ENCODE peak calls at places on chromosomes 13 and 19, in ten cellular contexts. O is hepatocyte, Q is esophagus muscularis mucosa, P is spleen, I is uterus, D is OCI-LY7, Z is astrocyte, H is mucosa of descending colon, K is heart right ventricle, N is upper lobe of left lung. E is an unnamed sample. For H3K4me1, the result is how much of the 10 kb centered on the place peaks cover.

GRCh38 chr19:7676376-7676775 is 514 bp upstream of the MCEMP1 start:
- DNase-seq in Z (no peak), I (no peak), K (no peak), P (peak), N (no peak), H (no peak), O (no peak), D (peak), Q (no peak), E (peak)

GRCh38 chr19:4472174-4472974 is at the start of gene HDGFL2:
- DNase-seq in H (peak), P (peak), O (no peak), N (peak), Z (no peak), Q (no peak), K (peak), I (no peak), D (no peak), E (no peak)

GRCh38 chr13:52459668-52460067 is 4.4 kb downstream of the CKAP2 start:
- DNase-seq in Z (peak), D (no peak), P (no peak), O (no peak), K (no peak), I (no peak), N (no peak), Q (no peak), H (no peak), E (no peak)

GRCh38 chr19:43731854-43732253 is 16.0 kb downstream of the IRGC start:
- DNase-seq in Q (no peak), O (no peak), I (no peak), N (no peak), H (no peak), P (no peak), Z (no peak), K (no peak), D (no peak), E (no peak)

GRCh38 chr19:44260343-44260681 is 626 bp downstream of the ZNF233 start:
- DNase-seq in H (no peak), N (no peak), I (no peak), Z (no peak), Q (no peak), K (no peak), D (no peak), P (no peak), O (peak), E (no peak)

GRCh38 chr13:74771964-74772363 is 637.8 kb upstream of the KLF12 start:
- DNase-seq in I (no peak), O (no peak), Q (no peak), N (no peak), H (no peak), P (no peak), D (no peak), Z (peak), K (no peak), E (no peak)

GRCh38 chr13:63554157-63554556 is 2138.5 kb upstream of the PCDH20 start:
- DNase-seq in Z (no peak), O (no peak), K (no peak), H (no peak), D (no peak), Q (no peak), N (no peak), I (no peak), P (no peak), E (no peak)

GRCh38 chr19:8663920-8664670 is 33.7 kb downstream of the NFILZ start:
- DNase-seq in P (no peak), I (no peak), O (no peak), N (peak), H (peak), Q (no peak), K (no peak), Z (no peak), D (peak), E (no peak)

GRCh38 chr13:22793598-22794134 is 387.1 kb upstream of the SGCG start:
- DNase-seq in N (no peak), Z (peak), Q (no peak), K (no peak), O (peak), H (no peak), D (no peak), I (no peak), P (no peak), E (no peak)

GRCh38 chr19:33226550-33227241 is 1.0 kb upstream of the SLC7A10 start:
- DNase-seq in I (no peak), D (no peak), P (no peak), N (peak), Z (no peak), H (no peak), O (peak), K (peak), Q (no peak), E (peak)

GRCh38 chr13:110593430-110594130 is 21.8 kb upstream of the NAXD start:
- DNase-seq in Z (peak), K (no peak), P (no peak), H (no peak), D (peak), O (peak), I (no peak), Q (no peak), N (no peak), E (peak)

GRCh38 chr13:112445411-112446271 is 69.5 kb downstream of the SPACA7 start:
- DNase-seq in H (no peak), O (no peak), Z (no peak), I (no peak), Q (no peak), K (no peak), P (peak), D (no peak), N (no peak), E (no peak)

GRCh38 chr13:103394670-103395069 is 328.5 kb upstream of the SLC10A2 start:
- DNase-seq in O (no peak), Q (no peak), I (no peak), D (no peak), K (no peak), H (no peak), P (no peak), Z (no peak), N (no peak), E (no peak)

GRCh38 chr13:74573654-74574053 is 439.4 kb upstream of the KLF12 start:
- DNase-seq in N (peak), H (no peak), Q (no peak), P (no peak), O (no peak), Z (no peak), D (no peak), K (peak), I (no peak), E (no peak)

GRCh38 chr13:95870421-95870820 is 182.8 kb downstream of the UGGT2 start:
- DNase-seq in Q (no peak), N (no peak), O (no peak), H (no peak), I (no peak), Z (no peak), P (no peak), D (no peak), K (no peak), E (no peak)

GRCh38 chr13:75489502-75490263 is 7.7 kb upstream of the TBC1D4 start:
- DNase-seq in Q (no peak), D (no peak), P (no peak), O (peak), H (no peak), N (no peak), Z (peak), K (no peak), I (no peak), E (peak)

GRCh38 chr19:7595466-7596133 is at the start of gene CAMSAP3:
- DNase-seq in O (peak), Z (no peak), K (no peak), P (no peak), I (no peak), N (peak), Q (no peak), D (peak), H (peak), E (peak)

GRCh38 chr19:49524812-49525455 is 2.9 kb upstream of the RCN3 start:
- DNase-seq in H (no peak), D (no peak), P (peak), O (no peak), K (no peak), N (peak), Z (no peak), I (no peak), Q (no peak), E (no peak)

DNA sequence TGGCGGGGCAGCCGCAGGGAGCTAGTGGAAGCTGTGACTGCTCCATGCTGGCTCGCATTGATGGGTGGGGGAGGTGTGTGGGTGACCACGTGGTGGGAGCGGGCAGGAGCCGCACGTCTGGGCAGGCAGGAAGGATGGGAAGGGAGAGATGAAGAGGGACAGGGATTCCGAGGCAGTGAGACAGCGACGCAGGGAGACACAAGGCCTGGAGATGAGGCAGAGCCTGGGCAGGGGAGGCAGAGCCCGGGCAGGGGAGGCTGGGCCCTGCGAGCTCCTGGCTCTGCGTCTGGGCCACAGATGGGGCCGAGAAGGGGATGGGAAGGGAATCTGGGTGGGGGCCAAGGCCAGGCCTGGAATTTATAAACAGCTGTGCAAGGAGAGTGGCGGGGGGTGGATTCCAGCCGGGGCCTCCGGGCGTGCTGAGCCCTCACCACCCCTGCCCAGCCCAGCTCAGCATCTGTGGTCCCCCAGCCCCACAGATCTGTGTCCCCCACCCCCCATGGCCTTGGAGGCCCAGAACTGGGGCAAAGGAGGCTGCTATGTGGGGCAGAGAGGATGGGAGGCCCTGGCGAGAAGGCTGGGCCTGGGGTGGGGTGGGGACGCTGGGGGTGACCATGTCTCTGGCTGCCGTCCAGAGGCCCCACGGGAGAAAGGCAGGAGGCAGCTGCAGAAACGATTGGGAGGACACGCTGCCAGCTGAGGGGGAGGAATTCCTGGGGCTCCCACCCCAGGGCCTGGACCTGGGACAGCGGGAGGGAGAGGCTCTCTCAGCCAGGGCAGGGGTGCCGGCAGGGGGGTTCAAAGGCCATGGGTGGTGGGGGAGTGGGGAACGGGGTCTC is 6.0 kb downstream of the EHD2 start:
- DNase-seq in P (peak), O (peak), I (peak), Q (peak), H (peak), Z (peak), K (peak), D (no peak), N (peak), E (peak)
- H3K4me3 ChIP-seq in P (no peak), O (no peak), I (peak), Q (peak), H (no peak), Z (peak), K (peak), D (no peak), N (no peak), E (no peak)

DNA sequence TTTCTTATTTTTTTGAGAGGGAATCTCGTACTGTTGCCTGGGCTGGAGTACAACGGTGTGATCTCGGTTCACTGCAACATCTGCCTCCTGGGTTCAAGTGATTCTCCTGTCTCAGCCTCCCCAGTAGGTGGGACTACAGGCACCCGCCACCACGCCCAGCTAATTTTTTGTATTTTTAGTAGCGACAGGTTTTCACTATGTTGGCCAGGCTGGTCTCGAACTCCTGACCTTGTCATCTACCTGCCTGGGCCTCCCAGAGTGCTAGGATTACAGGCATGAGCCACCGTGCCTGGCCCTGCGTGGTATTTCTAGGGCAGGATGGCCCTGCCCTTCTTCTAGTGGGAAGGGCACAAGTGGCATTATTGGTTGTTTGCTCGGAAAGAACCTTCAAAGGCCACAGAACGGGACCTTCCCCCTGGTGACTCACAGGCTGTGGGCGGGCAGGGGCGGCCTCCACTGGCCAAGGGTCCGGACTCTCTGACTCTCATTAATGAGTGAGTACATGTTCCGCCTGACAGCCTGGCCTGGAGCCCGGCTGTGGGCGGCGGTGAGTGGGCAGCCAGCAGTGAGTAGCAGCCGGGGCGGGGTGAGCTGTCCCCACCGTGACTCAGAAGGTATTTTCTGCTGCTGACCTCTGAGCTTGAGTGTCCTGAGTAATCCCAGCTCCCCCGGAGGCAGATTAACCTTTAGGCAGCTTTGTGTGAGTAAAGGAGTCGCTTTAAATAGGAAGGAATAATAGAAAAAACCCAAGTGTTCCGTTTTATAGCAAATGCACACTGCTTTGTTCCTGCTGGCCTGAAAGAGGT is 5.1 kb downstream of the DOT1L start:
- DNase-seq in H (peak), Z (peak), I (peak), K (peak), N (peak), Q (peak), O (peak), P (peak), D (no peak), E (peak)
- H3K4me1 ChIP-seq in H (half or more), Z (half or more), I (under half), K (half or more), N (half or more), Q (half or more), O (half or more), P (half or more), D (half or more), E (half or more)

DNA sequence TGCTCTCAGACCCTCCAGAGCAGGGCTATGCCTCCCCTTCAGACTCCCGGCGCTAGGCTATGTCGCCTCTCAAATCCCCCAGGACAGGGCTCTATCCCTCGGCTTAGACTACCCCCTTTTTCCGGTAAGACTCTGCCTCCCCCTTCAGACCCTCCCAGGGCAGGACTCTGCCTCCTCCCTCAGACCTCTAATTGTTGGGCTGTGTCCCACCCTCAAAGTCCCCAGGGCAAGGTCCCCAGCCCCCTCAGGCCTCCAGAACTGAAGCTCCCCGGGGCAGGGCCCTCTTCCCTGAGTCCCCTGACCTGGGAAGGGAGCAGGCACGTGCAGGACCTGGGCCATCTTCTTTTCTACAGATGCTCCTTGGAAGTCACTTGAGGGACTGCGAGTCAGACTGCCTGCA is 3.2 kb downstream of the KANK2 start:
- DNase-seq in H (no peak), O (no peak), I (no peak), N (no peak), P (no peak), Q (no peak), Z (no peak), K (no peak), D (no peak), E (no peak)
- H3K4me3 ChIP-seq in H (no peak), O (no peak), I (peak), N (peak), P (peak), Q (peak), Z (no peak), K (peak), D (peak), E (no peak)

GRCh38 chr19:6069268-6069771 is 41.0 kb downstream of the RFX2 start:
- DNase-seq in I (no peak), Z (no peak), O (no peak), D (no peak), Q (no peak), H (no peak), P (no peak), K (no peak), N (no peak), E (peak)

GRCh38 chr19:6066661-6067646 is 43.3 kb downstream of the RFX2 start:
- DNase-seq in P (no peak), I (peak), K (peak), H (peak), D (no peak), N (no peak), O (peak), Q (peak), Z (peak), E (peak)

GRCh38 chr19:6065685-6066365 is 44.5 kb downstream of the RFX2 start:
- DNase-seq in N (no peak), Q (no peak), I (peak), O (peak), D (no peak), H (no peak), P (no peak), K (peak), Z (peak), E (peak)

GRCh38 chr19:6068711-6069110 is 41.6 kb downstream of the RFX2 start:
- DNase-seq in D (no peak), O (no peak), Q (peak), I (no peak), H (no peak), Z (no peak), N (no peak), P (no peak), K (no peak), E (no peak)

DNA sequence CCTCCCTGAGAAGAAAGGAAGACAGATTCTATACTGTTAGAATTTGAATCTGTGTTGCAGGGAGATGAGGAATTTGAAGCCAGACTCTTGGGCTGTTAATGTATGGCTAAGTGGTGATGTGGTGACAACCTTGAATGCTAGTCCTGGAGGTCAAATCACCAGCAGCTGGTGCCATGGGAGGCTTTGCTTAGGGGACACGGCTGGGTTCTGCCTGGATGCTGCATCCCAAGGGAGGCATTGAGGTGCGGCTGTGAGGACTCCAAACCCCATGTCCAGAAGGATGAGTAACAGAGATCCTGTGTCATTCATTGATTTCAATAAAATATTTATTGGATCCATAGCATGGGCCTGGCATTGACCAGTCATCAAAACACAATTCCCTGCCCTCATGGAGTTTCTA is 42.3 kb downstream of the RFX2 start:
- DNase-seq in I (no peak), P (no peak), Q (no peak), K (no peak), O (no peak), D (no peak), H (no peak), N (no peak), Z (no peak), E (no peak)
- H3K4me1 ChIP-seq in I (under half), P (under half), Q (half or more), K (under half), O (under half), D (under half), H (under half), N (half or more), Z (under half), E (under half)

GRCh38 chr19:1942078-1942933 is 1.3 kb downstream of the CSNK1G2 start:
- DNase-seq in Z (peak), Q (peak), N (peak), D (peak), O (peak), K (peak), P (peak), I (peak), H (peak), E (peak)

GRCh38 chr19:1944088-1944915 is 3.3 kb downstream of the CSNK1G2 start:
- DNase-seq in N (peak), I (no peak), O (no peak), P (no peak), Z (no peak), K (no peak), D (no peak), H (peak), Q (no peak), E (no peak)

GRCh38 chr19:1942934-1943555 is 2.1 kb downstream of the CSNK1G2 start:
- DNase-seq in I (no peak), Q (no peak), H (peak), D (peak), O (no peak), K (no peak), Z (no peak), P (no peak), N (no peak), E (no peak)

GRCh38 chr19:1944916-1945561 is 4.1 kb downstream of the CSNK1G2 start:
- DNase-seq in Z (no peak), I (no peak), O (no peak), N (peak), P (no peak), D (no peak), K (no peak), Q (no peak), H (no peak), E (no peak)

DNA sequence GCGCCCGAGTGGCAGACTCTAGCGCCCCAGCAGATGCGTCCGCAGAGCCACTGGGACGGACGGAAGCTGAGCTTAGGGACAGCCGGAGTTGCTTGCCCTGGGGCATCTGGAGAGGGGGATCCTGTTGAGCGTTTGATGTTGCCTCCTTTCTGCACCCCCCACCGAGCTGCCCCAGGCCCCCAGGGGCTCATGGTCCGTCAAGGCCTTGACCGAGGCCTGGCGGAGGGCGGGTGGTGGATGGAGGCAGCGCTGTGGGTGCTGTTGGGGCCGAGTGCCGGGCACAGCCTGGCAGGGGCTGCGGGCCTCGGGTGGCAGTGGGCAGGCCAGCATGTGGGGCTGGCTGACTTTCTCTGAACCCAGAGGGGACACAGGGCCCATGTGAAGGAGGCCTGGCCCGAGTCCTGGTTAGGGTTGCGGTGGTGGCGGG is 2.7 kb downstream of the CSNK1G2 start:
- DNase-seq in D (no peak), N (peak), K (no peak), Z (no peak), P (no peak), I (no peak), H (peak), Q (no peak), O (no peak), E (no peak)
- H3K4me3 ChIP-seq in D (peak), N (no peak), K (no peak), Z (no peak), P (peak), I (no peak), H (no peak), Q (no peak), O (no peak), E (no peak)

GRCh38 chr13:50119593-50119992 is 104.3 kb downstream of the KCNRG start:
- DNase-seq in P (no peak), O (no peak), Q (no peak), Z (no peak), I (no peak), N (no peak), D (no peak), H (no peak), K (no peak), E (no peak)
- H3K4me1 ChIP-seq in P (half or more), O (under half), Q (half or more), Z (under half), I (under half), N (half or more), D (under half), H (under half), K (under half), E (under half)

GRCh38 chr13:40595693-40596092 is 70.7 kb downstream of the FOXO1 start:
- DNase-seq in D (no peak), I (no peak), O (peak), Q (no peak), K (no peak), H (no peak), P (no peak), N (no peak), Z (peak), E (no peak)
- H3K4me3 ChIP-seq in D (no peak), I (no peak), O (no peak), Q (no peak), K (no peak), H (no peak), P (no peak), N (no peak), Z (no peak), E (no peak)

E was measured in body of pancreas.